ENCODE peak calls at places on chromosomes 7 and 10, in nine cellular contexts. J is stimulated activated CD4-positive, alpha-beta T cell treated with anti-CD3 and anti-CD28 coated beads, Interleukin-15, amount 100 ng/mL, for 24 hours; O is ACHN; W is stimulated activated CD8-positive, alpha-beta memory T cell treated with anti-CD3 and anti-CD28 coated beads, Interleukin-4, amount 100 ng/mL, for 24 hours; S is cardiac septum; Y is GM03348; Z is putamen; X is GM12865; V is T1000. A is an unnamed sample.

GRCh38 chr7:142884285-142884637 is 1.3 kb downstream of the TRPV6 start:
- DNase-seq in X (peak), J (no peak), W (no peak), Y (no peak), O (no peak), Z (no peak), S (no peak), V (no peak), A (no peak)

GRCh38 chr10:131406676-131407392 is 95.3 kb upstream of the TCERG1L start:
- DNase-seq in V (no peak), X (no peak), S (no peak), Y (no peak), W (no peak), J (no peak), Z (no peak), O (no peak), A (no peak)

GRCh38 chr10:7192041-7192440 is 218.8 kb downstream of the SFMBT2 start:
- DNase-seq in X (no peak), J (no peak), Y (no peak), Z (no peak), S (no peak), O (no peak), V (no peak), W (no peak), A (no peak)

GRCh38 chr7:114062810-114063209 is 144.0 kb upstream of the PPP1R3A start:
- DNase-seq in V (no peak), J (no peak), W (no peak), Y (no peak), X (no peak), O (no peak), Z (no peak), S (no peak), A (no peak)

GRCh38 chr7:27641576-27642230 is 21.0 kb downstream of the HIBADH start:
- DNase-seq in J (no peak), Z (no peak), Y (no peak), O (peak), V (no peak), W (no peak), S (no peak), X (peak), A (peak)

GRCh38 chr7:79454325-79454960 is 976 bp upstream of the MAGI2 start:
- DNase-seq in S (no peak), X (no peak), Y (peak), J (no peak), W (no peak), V (no peak), Z (peak), O (no peak), A (no peak)

GRCh38 chr7:131546583-131547111 is 9.8 kb downstream of the PODXL start:
- DNase-seq in O (peak), V (no peak), Y (no peak), J (peak), W (peak), S (peak), X (peak), Z (no peak), A (peak)

GRCh38 chr10:78335691-78336401 is 302.2 kb downstream of the RPS24 start:
- DNase-seq in J (no peak), S (peak), X (no peak), Y (peak), Z (peak), O (no peak), W (no peak), V (no peak), A (no peak)

GRCh38 chr7:130982160-130982638 is 248.2 kb upstream of the KLF14 start:
- DNase-seq in X (peak), S (no peak), Y (no peak), O (peak), Z (no peak), W (no peak), V (no peak), J (no peak), A (peak)

GRCh38 chr10:102072867-102073527 is 7.8 kb downstream of the HPS6 start:
- DNase-seq in V (peak), O (peak), Z (peak), S (peak), X (peak), Y (peak), W (peak), J (peak), A (peak)

GRCh38 chr10:22978287-22978686 is 50.4 kb downstream of the ARMC3 start:
- DNase-seq in Z (no peak), Y (no peak), X (no peak), V (no peak), S (no peak), W (no peak), O (no peak), J (no peak), A (no peak)

GRCh38 chr10:27844223-27844622 is 98.6 kb upstream of the MKX start:
- DNase-seq in X (no peak), W (no peak), Y (no peak), S (no peak), J (no peak), V (no peak), Z (no peak), O (no peak), A (no peak)

GRCh38 chr7:46349490-46349889 is 428.4 kb upstream of the IGFBP3 start:
- DNase-seq in O (no peak), V (no peak), X (no peak), S (no peak), W (no peak), J (no peak), Y (no peak), Z (no peak), A (no peak)

GRCh38 chr10:91194497-91195179 is 25.8 kb upstream of the PCGF5 start:
- DNase-seq in J (peak), W (no peak), V (no peak), Y (peak), S (no peak), Z (no peak), X (no peak), O (no peak), A (no peak)

GRCh38 chr7:108211382-108212201 is 81.4 kb upstream of the LAMB4 start:
- DNase-seq in Z (no peak), S (no peak), J (peak), W (no peak), Y (no peak), V (peak), X (peak), O (peak), A (peak)

GRCh38 chr10:130901311-130902165 is 410.0 kb downstream of the TCERG1L start:
- DNase-seq in Z (no peak), J (no peak), Y (no peak), X (no peak), W (no peak), O (no peak), V (no peak), S (no peak), A (no peak)

GRCh38 chr7:151599401-151600227 is 79.9 kb upstream of the RHEB start:
- DNase-seq in X (no peak), S (no peak), V (no peak), Z (no peak), O (peak), J (peak), Y (peak), W (no peak), A (peak)

GRCh38 chr7:14851610-14852009 is 50.9 kb downstream of the DGKB start:
- DNase-seq in J (no peak), O (no peak), Y (no peak), Z (no peak), V (no peak), S (no peak), W (no peak), X (no peak), A (no peak)

GRCh38 chr7:122602800-122603199 is 96.1 kb downstream of the RNF133 start:
- DNase-seq in W (no peak), J (no peak), Z (no peak), X (no peak), O (no peak), S (no peak), V (no peak), Y (no peak), A (no peak)

GRCh38 chr7:141012696-141013344 is 1.9 kb downstream of the MRPS33 start:
- DNase-seq in V (no peak), Y (no peak), S (no peak), X (no peak), Z (no peak), W (no peak), J (no peak), O (peak), A (no peak)

GRCh38 chr10:62384057-62384446 is 9.9 kb downstream of the ZNF365 start:
- DNase-seq in V (peak), S (no peak), W (peak), X (peak), J (peak), Z (no peak), Y (peak), O (no peak), A (peak)